ENCODE peak calls at places on chromosome 17, in five cellular contexts. T, J, R, Q and V are unnamed samples.
A peak's percentile ranks its signal among the peaks of the same experiment; 100 is the strongest.

GRCh38 chr17:78779848-78780247 is 2.2 kb downstream of the CYTH1 start:
- DNase-seq in Q (peak; percentile 9), T (no peak), R (no peak), J (no peak), V (peak; percentile 84)

GRCh38 chr17:3602499-3602898 is 6.7 kb downstream of the TRPV1 start:
- DNase-seq in Q (no peak), T (peak; percentile 27), R (no peak), J (no peak), V (peak; percentile 40)

GRCh38 chr17:80771612-80772005 is 220.0 kb upstream of the CHMP6 start:
- DNase-seq in R (no peak), Q (no peak), J (no peak), T (no peak), V (no peak)

GRCh38 chr17:61247438-61247837 is 152.2 kb upstream of the TBX2 start:
- DNase-seq in T (no peak), Q (peak; percentile 39), R (no peak), J (no peak), V (no peak)

GRCh38 chr17:50100921-50101345 is 5.8 kb downstream of the PDK2 start:
- DNase-seq in T (no peak), Q (no peak), R (peak; percentile 63), J (no peak), V (no peak)

GRCh38 chr17:8732406-8733065 is 12.1 kb downstream of the CCDC42 start:
- DNase-seq in R (no peak), J (no peak), Q (no peak), T (no peak), V (no peak)

GRCh38 chr17:69761767-69762321 is 313.2 kb upstream of the KCNJ16 start:
- DNase-seq in R (no peak), T (no peak), Q (no peak), J (no peak), V (no peak)

GRCh38 chr17:73489991-73490390 is 154.3 kb downstream of the SDK2 start:
- DNase-seq in R (no peak), Q (no peak), J (no peak), T (no peak), V (no peak)

GRCh38 chr17:28131592-28131991 is 89.1 kb downstream of the NLK start:
- DNase-seq in T (no peak), R (no peak), J (no peak), Q (no peak), V (no peak)

GRCh38 chr17:72928454-72929136 is 163.9 kb downstream of the SLC39A11 start:
- DNase-seq in R (no peak), Q (no peak), T (no peak), J (no peak), V (no peak)

GRCh38 chr17:71409712-71410111 is 711.1 kb upstream of the SOX9 start:
- DNase-seq in T (no peak), Q (no peak), J (no peak), R (no peak), V (no peak)

GRCh38 chr17:9802294-9802693 is 10.9 kb upstream of the DHRS7C start:
- DNase-seq in J (no peak), R (no peak), T (no peak), Q (no peak), V (no peak)
- H3K4me3 ChIP-seq in J (no peak overlapping the region), R (no peak overlapping the region), T (no peak overlapping the region), Q (no peak overlapping the region), V (no peak overlapping the region)

GRCh38 chr17:44990994-44991393 is 22.9 kb upstream of the C1QL1 start:
- DNase-seq in T (no peak), J (no peak), Q (no peak), R (no peak), V (no peak)

GRCh38 chr17:44988256-44988942 is 20.3 kb upstream of the C1QL1 start:
- DNase-seq in R (no peak), J (no peak), Q (no peak), T (no peak), V (no peak)

GRCh38 chr17:44987883-44988195 is 19.7 kb upstream of the C1QL1 start:
- DNase-seq in J (no peak), T (no peak), Q (no peak), R (no peak), V (no peak)

GRCh38 chr17:44989552-44990138 is 21.5 kb upstream of the C1QL1 start:
- DNase-seq in T (no peak), Q (no peak), R (no peak), J (peak; percentile 27), V (peak; percentile 12)

DNA sequence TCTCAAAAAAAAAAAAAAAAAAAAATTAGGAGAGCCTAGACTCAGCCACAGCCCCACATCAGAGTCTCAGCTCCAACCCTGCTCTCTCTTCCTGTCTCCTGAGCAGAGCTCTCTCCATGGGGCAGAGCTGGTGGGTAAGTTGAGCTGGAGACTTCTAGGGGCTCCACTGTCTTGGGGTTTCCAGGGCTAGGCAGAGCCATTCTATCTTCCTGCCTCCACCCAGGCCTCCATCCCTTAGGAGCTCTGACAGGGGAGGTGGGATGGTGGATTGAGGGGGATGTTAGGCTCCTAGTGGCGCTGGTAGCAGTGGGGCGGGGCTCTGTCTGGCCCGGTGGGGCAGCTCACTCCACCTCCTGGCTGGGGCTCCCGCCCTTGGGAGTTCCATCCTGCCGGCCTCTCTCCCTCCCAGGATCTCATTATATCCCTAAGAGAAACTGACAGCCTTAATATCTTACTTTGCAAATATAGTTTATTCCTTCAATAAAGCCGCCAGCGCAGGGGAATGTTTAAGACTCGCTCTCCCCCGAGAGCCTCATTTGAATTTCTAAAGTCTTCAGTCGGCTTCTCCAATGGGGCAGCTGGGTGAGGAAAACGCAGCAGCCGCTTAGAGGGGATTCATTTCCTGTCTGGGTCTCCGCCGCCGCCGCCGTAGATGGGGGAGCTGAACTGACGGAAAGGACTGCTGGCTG is 19.2 kb upstream of the C1QL1 start:
- DNase-seq in Q (no peak), R (no peak), J (no peak), T (no peak), V (no peak)
- H3K4me3 ChIP-seq in Q (no peak overlapping the region), R (no peak overlapping the region), J (no peak overlapping the region), T (no peak overlapping the region), V (no peak overlapping the region)

GRCh38 chr17:17765921-17766320 is 70.9 kb downstream of the SREBF1 start:
- DNase-seq in R (no peak), J (no peak), Q (no peak), T (no peak), V (no peak)
- H3K4me3 ChIP-seq in R (no peak overlapping the region), J (no peak overlapping the region), Q (no peak overlapping the region), T (no peak overlapping the region), V (no peak overlapping the region)

GRCh38 chr17:43645765-43646481 is 15.8 kb downstream of the MEOX1 start:
- DNase-seq in Q (peak; percentile 89), T (peak; percentile 53), J (no peak), R (peak; percentile 45), V (no peak)
- H3K4me3 ChIP-seq in Q (peak overlapping the region; percentile 60), T (no peak overlapping the region), J (no peak overlapping the region), R (peak overlapping the region; percentile 14), V (no peak overlapping the region)

DNA sequence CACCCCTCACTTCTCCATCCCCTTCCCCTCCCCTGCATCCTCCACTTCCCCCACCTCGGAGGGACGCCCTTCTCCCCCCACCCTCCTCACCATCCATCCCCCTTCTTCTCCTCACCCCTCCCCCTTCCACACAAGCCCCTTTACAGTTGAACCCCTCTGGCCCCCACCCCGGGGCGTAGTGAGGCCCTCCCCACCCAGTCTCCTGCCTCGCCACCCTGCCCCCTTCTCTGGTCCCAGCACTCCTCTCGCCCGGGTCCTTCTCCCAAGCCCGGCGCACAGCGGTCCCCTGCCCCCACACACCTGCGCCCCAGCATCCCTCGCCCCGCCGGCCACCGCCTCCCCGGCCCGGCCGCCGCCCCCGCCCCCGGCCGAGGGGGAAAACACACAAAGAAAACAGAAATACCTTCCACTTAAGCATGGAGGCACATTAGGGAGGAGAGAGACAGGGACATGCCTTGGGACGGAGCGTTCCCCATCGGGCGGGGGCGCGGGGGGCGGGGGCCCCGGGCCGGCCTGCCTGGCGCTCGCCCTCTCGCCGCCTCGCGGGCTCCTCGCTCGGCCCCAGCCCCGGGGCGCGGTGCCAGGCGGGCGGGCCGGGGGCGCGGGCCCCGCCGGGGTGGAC is 411 bp downstream of the SRCIN1 start:
- DNase-seq in J (no peak), R (no peak), Q (no peak), T (no peak), V (no peak)
- H3K4me3 ChIP-seq in J (no peak overlapping the region), R (no peak overlapping the region), Q (peak overlapping the region; percentile 56), T (peak overlapping the region; percentile 19), V (peak overlapping the region; percentile 72)

GRCh38 chr17:64615025-64615677 is 47.0 kb downstream of the SMURF2 start:
- DNase-seq in J (no peak), Q (no peak), T (no peak), R (no peak), V (no peak)

GRCh38 chr17:64611374-64611773 is 50.7 kb downstream of the SMURF2 start:
- DNase-seq in T (no peak), R (no peak), J (no peak), Q (no peak), V (no peak)

GRCh38 chr17:64617125-64617780 is 44.9 kb downstream of the SMURF2 start:
- DNase-seq in J (no peak), Q (no peak), T (no peak), R (no peak), V (no peak)

GRCh38 chr17:64618848-64619247 is 43.3 kb downstream of the SMURF2 start:
- DNase-seq in Q (no peak), T (no peak), R (no peak), J (no peak), V (no peak)

GRCh38 chr17:64614266-64615011 is 47.7 kb downstream of the SMURF2 start:
- DNase-seq in T (no peak), Q (no peak), R (no peak), J (no peak), V (no peak)
- H3K4me3 ChIP-seq in T (no peak overlapping the region), Q (no peak overlapping the region), R (no peak overlapping the region), J (no peak overlapping the region), V (no peak overlapping the region)

DNA sequence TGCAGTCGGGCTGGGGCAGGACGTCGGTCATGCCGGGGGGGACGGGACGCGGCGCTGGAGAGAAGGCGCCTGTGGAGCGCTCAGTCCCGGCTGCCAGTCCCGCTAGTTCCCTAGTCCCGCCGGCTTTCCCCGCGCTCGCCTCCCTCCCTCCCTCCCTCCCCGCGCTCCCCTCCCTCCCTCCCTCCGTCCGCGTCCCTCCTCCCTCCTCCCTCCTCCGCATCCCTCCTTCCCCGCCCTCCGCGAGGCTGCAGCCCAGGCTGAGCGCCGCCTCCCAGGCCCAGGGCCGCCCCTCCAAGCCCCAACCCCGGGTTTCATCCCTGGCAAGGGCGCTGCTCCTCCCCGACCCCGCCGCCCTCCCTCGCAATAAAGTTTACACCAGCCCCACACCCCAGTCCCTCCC is 34.8 kb downstream of the TIMM22 start:
- DNase-seq in R (no peak), T (peak; percentile 50), Q (peak; percentile 83), J (no peak), V (no peak)
- H3K4me3 ChIP-seq in R (no peak overlapping the region), T (no peak overlapping the region), Q (peak overlapping the region; percentile 42), J (no peak overlapping the region), V (no peak overlapping the region)

GRCh38 chr17:48056879-48057278 is 8.7 kb downstream of the NFE2L1 start:
- DNase-seq in J (no peak), T (no peak), R (no peak), Q (no peak), V (no peak)

GRCh38 chr17:48058393-48059124 is 10.4 kb downstream of the NFE2L1 start:
- DNase-seq in T (no peak), R (no peak), J (no peak), Q (no peak), V (no peak)

GRCh38 chr17:48059125-48059668 is 11.0 kb downstream of the NFE2L1 start:
- DNase-seq in Q (no peak), J (no peak), R (no peak), T (no peak), V (no peak)

GRCh38 chr17:48056246-48056745 is 8.1 kb downstream of the NFE2L1 start:
- DNase-seq in Q (no peak), R (no peak), J (no peak), T (no peak), V (no peak)

GRCh38 chr17:48057626-48058025 is 9.5 kb downstream of the NFE2L1 start:
- DNase-seq in Q (no peak), R (no peak), T (no peak), J (no peak), V (no peak)
- H3K4me3 ChIP-seq in Q (no peak overlapping the region), R (no peak overlapping the region), T (no peak overlapping the region), J (no peak overlapping the region), V (no peak overlapping the region)

GRCh38 chr17:38584350-38584925 is 21.3 kb downstream of the SRCIN1 start:
- DNase-seq in J (no peak), T (peak; percentile 79), Q (peak; percentile 56), R (peak; percentile 77), V (no peak)
- H3K4me3 ChIP-seq in J (no peak overlapping the region), T (no peak overlapping the region), Q (no peak overlapping the region), R (no peak overlapping the region), V (no peak overlapping the region)